ENCODE peak calls at places on chromosomes 6 and 20, in ten cellular contexts. H is PC-9, T is fibroblast of lung, X is AG04449, M is AG09309, U is lower leg skin, Q is lower lobe of right lung, I is psoas muscle, N is IMR-90, D is fibroblast of villous mesenchyme. J is an unnamed sample.

GRCh38 chr20:58519940-58520712 is 4.9 kb upstream of the APCDD1L start:
- DNase-seq in Q (no peak), M (no peak), H (no peak), X (no peak), U (peak), N (no peak), T (no peak), I (no peak), D (no peak), J (no peak)

GRCh38 chr6:98787961-98788360 is 46.4 kb upstream of the POU3F2 start:
- DNase-seq in T (peak), I (no peak), N (no peak), M (no peak), Q (no peak), X (no peak), H (no peak), U (no peak), D (no peak), J (no peak)

GRCh38 chr6:137970368-137970767 is 103.3 kb downstream of the TNFAIP3 start:
- DNase-seq in D (no peak), Q (no peak), T (no peak), X (no peak), U (no peak), H (no peak), I (no peak), N (no peak), M (no peak), J (no peak)

GRCh38 chr6:53310751-53311585 is 37.8 kb downstream of the ELOVL5 start:
- DNase-seq in N (no peak), T (no peak), U (no peak), I (no peak), H (no peak), D (no peak), Q (no peak), X (no peak), M (no peak), J (no peak)

GRCh38 chr6:3138341-3138740 is 19.0 kb downstream of the TUBB2A start:
- DNase-seq in T (no peak), U (no peak), N (no peak), H (peak), I (no peak), D (peak), Q (no peak), M (peak), X (no peak), J (peak)

GRCh38 chr6:146985111-146985510 is 219.1 kb upstream of the STXBP5 start:
- DNase-seq in X (no peak), H (peak), N (no peak), T (no peak), D (peak), U (no peak), M (no peak), I (no peak), Q (no peak), J (no peak)

GRCh38 chr6:3571206-3571815 is 114.5 kb upstream of the SLC22A23 start:
- DNase-seq in Q (no peak), U (no peak), N (no peak), M (no peak), X (no peak), T (no peak), H (no peak), D (no peak), I (no peak), J (peak)

GRCh38 chr20:36128463-36129176 is 25.9 kb upstream of the EPB41L1 start:
- DNase-seq in H (peak), D (peak), M (peak), T (peak), Q (no peak), N (peak), X (peak), U (no peak), I (no peak), J (peak)

GRCh38 chr6:31821301-31822037 is 6.1 kb upstream of the HSPA1B start:
- DNase-seq in H (peak), X (no peak), U (peak), N (peak), M (no peak), I (peak), Q (peak), D (no peak), T (peak), J (peak)

GRCh38 chr6:113142775-113143174 is 714.4 kb upstream of the MARCKS start:
- DNase-seq in M (no peak), T (no peak), Q (no peak), H (no peak), D (no peak), U (no peak), X (no peak), I (no peak), N (no peak), J (no peak)

GRCh38 chr6:34514593-34515472 is 41.3 kb downstream of the SPDEF start:
- DNase-seq in U (no peak), X (no peak), N (peak), D (peak), T (peak), Q (peak), M (no peak), H (no peak), I (no peak), J (peak)

GRCh38 chr20:50580016-50580747 is 70.0 kb downstream of the PTPN1 start:
- DNase-seq in X (no peak), U (peak), H (no peak), I (peak), D (peak), Q (peak), T (peak), M (no peak), N (peak), J (peak)

GRCh38 chr20:54219751-54220426 is 12.0 kb downstream of the PFDN4 start:
- DNase-seq in D (peak), I (no peak), N (peak), M (no peak), U (no peak), H (peak), Q (no peak), X (no peak), T (peak), J (peak)

GRCh38 chr6:20746805-20747204 is 212.5 kb downstream of the CDKAL1 start:
- DNase-seq in M (no peak), D (no peak), H (no peak), T (no peak), N (no peak), U (no peak), X (no peak), I (no peak), Q (no peak), J (no peak)

GRCh38 chr20:33030076-33030475 is 1.4 kb upstream of the BPIFB6 start:
- DNase-seq in T (no peak), D (no peak), M (no peak), Q (no peak), N (no peak), H (no peak), X (no peak), I (no peak), U (no peak), J (no peak)
- H3K4me3 ChIP-seq in T (no peak), D (no peak), M (no peak), Q (no peak), N (no peak), H (no peak), X (no peak), I (no peak), U (no peak), J (no peak)

DNA sequence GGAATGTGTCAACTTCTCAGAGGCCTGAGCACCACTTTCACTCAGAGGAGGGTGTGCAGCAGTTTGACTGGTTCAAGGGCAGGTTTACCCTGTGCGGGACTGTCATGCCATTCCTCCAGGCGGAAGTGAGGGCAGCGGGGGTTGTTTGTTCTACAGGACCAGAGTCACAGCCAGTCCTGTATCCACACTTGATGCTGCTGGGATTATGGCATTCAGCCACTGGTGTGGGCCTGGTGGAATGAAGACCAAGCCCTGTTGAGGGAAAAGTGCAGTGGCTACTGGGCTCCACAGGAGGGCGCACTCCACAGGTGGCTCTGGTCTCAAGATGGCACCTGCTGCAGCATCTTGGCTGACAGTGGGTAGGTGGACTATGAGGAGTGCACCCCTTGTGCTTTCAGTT is 14.8 kb downstream of the SEMG2 start:
- DNase-seq in I (no peak), M (no peak), D (no peak), H (peak), U (no peak), Q (peak), T (no peak), X (no peak), N (no peak), J (no peak)
- TF ChIP-seq CTCF in I (no peak), M (peak), D (peak), H (peak), U (no peak), Q (peak), T (peak), X (peak), N (peak), J (peak)

GRCh38 chr6:10579803-10580202 is 58.7 kb downstream of the GCNT2 start:
- DNase-seq in I (no peak), T (no peak), Q (no peak), M (no peak), D (no peak), U (no peak), H (no peak), N (no peak), X (no peak), J (no peak)

GRCh38 chr6:10578718-10579117 is 57.6 kb downstream of the GCNT2 start:
- DNase-seq in H (no peak), X (no peak), U (no peak), M (no peak), N (no peak), T (no peak), D (no peak), Q (no peak), I (no peak), J (no peak)

GRCh38 chr6:10577112-10577511 is 56.0 kb downstream of the GCNT2 start:
- DNase-seq in N (no peak), U (peak), X (no peak), D (no peak), M (no peak), T (no peak), I (no peak), H (no peak), Q (no peak), J (no peak)

GRCh38 chr6:10576226-10576625 is 55.1 kb downstream of the GCNT2 start:
- DNase-seq in X (no peak), Q (no peak), N (no peak), M (no peak), H (no peak), I (no peak), U (no peak), D (no peak), T (no peak), J (no peak)
- H3K4me3 ChIP-seq in X (no peak), Q (no peak), N (no peak), M (no peak), H (no peak), I (no peak), U (no peak), D (no peak), T (no peak), J (no peak)

GRCh38 chr6:28534880-28535279 is 9.2 kb downstream of the GPX5 start:
- DNase-seq in X (no peak), D (no peak), T (no peak), I (no peak), Q (no peak), H (no peak), M (no peak), U (no peak), N (no peak), J (no peak)

GRCh38 chr6:28530777-28531176 is 5.1 kb downstream of the GPX5 start:
- DNase-seq in M (no peak), X (no peak), N (no peak), I (no peak), T (no peak), Q (no peak), H (no peak), U (no peak), D (no peak), J (no peak)

GRCh38 chr6:28537065-28537464 is 11.4 kb downstream of the GPX5 start:
- DNase-seq in I (no peak), H (no peak), T (peak), U (no peak), N (peak), M (no peak), X (no peak), Q (no peak), D (no peak), J (peak)

DNA sequence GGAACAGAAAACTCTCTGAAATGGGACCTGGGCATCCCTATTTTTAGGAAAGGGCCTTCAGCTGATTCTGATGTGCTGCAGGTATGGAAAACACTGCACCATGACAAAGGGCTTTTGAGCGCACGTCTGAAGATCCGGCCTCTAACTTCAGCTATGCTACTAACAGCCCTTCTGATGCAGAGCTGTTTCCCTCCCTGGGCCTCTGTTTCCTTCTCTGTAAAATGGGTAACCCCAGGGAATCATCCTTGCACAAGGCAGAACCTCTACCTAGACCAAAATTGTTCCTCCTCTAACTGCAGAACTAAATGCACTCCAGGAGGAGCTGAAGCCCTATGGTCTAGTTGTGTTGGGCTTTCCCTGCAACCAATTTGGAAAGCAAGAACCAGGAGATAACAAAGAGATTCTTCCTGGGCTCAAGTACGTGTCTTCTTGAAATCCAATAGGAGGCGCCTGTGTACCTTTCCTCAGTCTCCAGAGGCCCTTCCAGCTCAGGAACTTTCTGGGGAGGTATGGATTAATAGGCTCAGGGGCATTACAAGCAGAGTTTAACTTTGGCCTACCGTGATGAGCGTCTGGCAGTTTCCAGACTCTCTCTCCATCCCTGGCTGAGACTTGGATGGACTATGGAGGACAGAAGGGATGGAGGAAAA is 5.9 kb downstream of the GPX5 start:
- DNase-seq in Q (no peak), N (no peak), D (no peak), M (no peak), H (no peak), X (no peak), U (no peak), T (no peak), I (no peak), J (no peak)
- TF ChIP-seq CTCF in Q (no peak), N (no peak), D (no peak), M (no peak), H (no peak), X (no peak), U (no peak), T (no peak), I (no peak), J (no peak)

J was measured in fibroblast of pulmonary artery.